ENCODE peak calls at places on chromosomes 12 and 14, in nine cellular contexts. A is WTC11, W is pancreas, E is fibroblast of pulmonary artery, M is neural crest cell, L is foreskin fibroblast, V is lower leg skin, X is AG10803, G is Caco-2. D is an unnamed sample.

GRCh38 chr12:5827591-5827990 is 117.5 kb downstream of the ANO2 start:
- DNase-seq in A (peak), W (no peak), E (no peak), M (no peak), L (no peak), V (no peak), X (no peak), G (no peak), D (no peak)

GRCh38 chr12:31031951-31032335 is 41.7 kb upstream of the DDX11 start:
- DNase-seq in A (no peak), W (no peak), E (no peak), M (no peak), L (no peak), V (no peak), X (no peak), G (no peak), D (no peak)

GRCh38 chr12:42588981-42589464 is 523 bp downstream of the PRICKLE1 start:
- DNase-seq in A (peak), W (peak), E (peak), M (peak), L (peak), V (no peak), X (no peak), G (peak), D (peak)

GRCh38 chr14:80926706-80927384 is 14.7 kb downstream of the CEP128 start:
- DNase-seq in A (no peak), W (no peak), E (peak), M (no peak), L (peak), V (no peak), X (peak), G (no peak), D (peak)

GRCh38 chr12:111715242-111715641 is 29.4 kb downstream of the ACAD10 start:
- DNase-seq in A (no peak), W (no peak), E (no peak), M (peak), L (no peak), V (no peak), X (peak), G (no peak), D (peak)

GRCh38 chr12:117506333-117506732 is 144.9 kb upstream of the NOS1 start:
- DNase-seq in A (no peak), W (no peak), E (no peak), M (no peak), L (no peak), V (no peak), X (no peak), G (no peak), D (no peak)

GRCh38 chr14:59276235-59276634 is 87.8 kb downstream of the DAAM1 start:
- DNase-seq in A (no peak), W (no peak), E (no peak), M (no peak), L (no peak), V (no peak), X (no peak), G (no peak), D (no peak)

GRCh38 chr12:107429006-107429698 is 256.4 kb upstream of the PWP1 start:
- DNase-seq in A (no peak), W (peak), E (no peak), M (no peak), L (no peak), V (no peak), X (no peak), G (no peak), D (no peak)

GRCh38 chr12:72275551-72275950 is 3.4 kb downstream of the TRHDE start:
- DNase-seq in A (no peak), W (no peak), E (no peak), M (no peak), L (peak), V (no peak), X (no peak), G (no peak), D (peak)

GRCh38 chr12:26298785-26299621 is 103.6 kb downstream of the SSPN start:
- DNase-seq in A (no peak), W (no peak), E (peak), M (no peak), L (peak), V (peak), X (peak), G (no peak), D (peak)

GRCh38 chr12:5944053-5944452 is 1.0 kb downstream of the ANO2 start:
- DNase-seq in A (no peak), W (no peak), E (no peak), M (no peak), L (no peak), V (no peak), X (no peak), G (no peak), D (no peak)

GRCh38 chr14:56592746-56593544 is 13.3 kb downstream of the TMEM260 start:
- DNase-seq in A (no peak), W (no peak), E (no peak), M (no peak), L (no peak), V (no peak), X (no peak), G (no peak), D (no peak)

GRCh38 chr12:63066782-63067181 is 84.2 kb downstream of the AVPR1A start:
- DNase-seq in A (no peak), W (no peak), E (no peak), M (no peak), L (no peak), V (no peak), X (no peak), G (peak), D (no peak)

GRCh38 chr12:72982351-72982750 is 710.2 kb downstream of the TRHDE start:
- DNase-seq in A (no peak), W (no peak), E (no peak), M (no peak), L (no peak), V (no peak), X (no peak), G (no peak), D (no peak)

GRCh38 chr14:60514378-60515243 is 5.7 kb downstream of the SIX6 start:
- DNase-seq in A (peak), W (no peak), E (no peak), M (peak), L (peak), V (no peak), X (no peak), G (no peak), D (no peak)

GRCh38 chr14:32896979-32897723 is 41.5 kb upstream of the NPAS3 start:
- DNase-seq in A (no peak), W (no peak), E (peak), M (no peak), L (peak), V (no peak), X (peak), G (no peak), D (peak)

GRCh38 chr14:23022849-23023499 is 11.7 kb downstream of the PSMB5 start:
- DNase-seq in A (no peak), W (no peak), E (no peak), M (no peak), L (no peak), V (no peak), X (no peak), G (no peak), D (no peak)

GRCh38 chr12:70606001-70606400 is 31.2 kb downstream of the PTPRB start:
- DNase-seq in A (no peak), W (no peak), E (no peak), M (no peak), L (peak), V (no peak), X (no peak), G (no peak), D (no peak)

GRCh38 chr12:59403259-59403932 is 192.4 kb upstream of the SLC16A7 start:
- DNase-seq in A (peak), W (no peak), E (peak), M (peak), L (peak), V (peak), X (peak), G (peak), D (peak)

GRCh38 chr12:30769802-30770201 is 15.1 kb upstream of the CAPRIN2 start:
- DNase-seq in A (no peak), W (no peak), E (no peak), M (no peak), L (no peak), V (no peak), X (no peak), G (no peak), D (no peak)

GRCh38 chr12:62848418-62848817 is 86.5 kb downstream of the PPM1H start:
- DNase-seq in A (no peak), W (no peak), E (peak), M (no peak), L (peak), V (no peak), X (peak), G (no peak), D (peak)

GRCh38 chr14:35046751-35047536 is 872 bp downstream of the FAM177A1 start:
- DNase-seq in A (no peak), W (no peak), E (peak), M (no peak), L (no peak), V (peak), X (no peak), G (peak), D (peak)

GRCh38 chr14:77189479-77189878 is 7.9 kb downstream of the TMEM63C start:
- DNase-seq in A (no peak), W (no peak), E (no peak), M (no peak), L (no peak), V (no peak), X (no peak), G (no peak), D (no peak)

GRCh38 chr12:45192041-45192695 is 23.7 kb upstream of the ANO6 start:
- DNase-seq in A (no peak), W (no peak), E (peak), M (no peak), L (peak), V (no peak), X (peak), G (peak), D (peak)

GRCh38 chr12:113247123-113248045 is 26.1 kb downstream of the TPCN1 start:
- DNase-seq in A (no peak), W (no peak), E (no peak), M (no peak), L (peak), V (no peak), X (no peak), G (no peak), D (peak)

GRCh38 chr12:13049816-13050215 is 5.6 kb downstream of the FAM234B start:
- DNase-seq in A (no peak), W (no peak), E (peak), M (no peak), L (peak), V (no peak), X (peak), G (no peak), D (peak)

GRCh38 chr14:74531011-74531410 is 37.4 kb downstream of the ISCA2 start:
- DNase-seq in A (no peak), W (no peak), E (no peak), M (no peak), L (no peak), V (no peak), X (no peak), G (no peak), D (no peak)

GRCh38 chr14:74528406-74528805 is 34.8 kb downstream of the ISCA2 start:
- DNase-seq in A (no peak), W (no peak), E (no peak), M (no peak), L (no peak), V (no peak), X (no peak), G (no peak), D (no peak)

GRCh38 chr14:74528886-74529285 is 35.3 kb downstream of the ISCA2 start:
- DNase-seq in A (no peak), W (no peak), E (no peak), M (no peak), L (no peak), V (no peak), X (no peak), G (no peak), D (no peak)

GRCh38 chr14:74532246-74532645 is 38.7 kb downstream of the ISCA2 start:
- DNase-seq in A (no peak), W (no peak), E (no peak), M (no peak), L (no peak), V (no peak), X (no peak), G (no peak), D (no peak)

GRCh38 chr14:74531467-74531866 is 37.9 kb downstream of the ISCA2 start:
- DNase-seq in A (peak), W (no peak), E (peak), M (no peak), L (peak), V (no peak), X (peak), G (no peak), D (peak)
- TF ChIP-seq CTCF in A (no peak), W (no peak), E (peak), M (no peak), L (peak), V (no peak), X (peak), G (no peak), D (no peak)

GRCh38 chr14:100540141-100540925 is 46.9 kb downstream of the BEGAIN start:
- DNase-seq in A (peak), W (peak), E (no peak), M (peak), L (no peak), V (no peak), X (no peak), G (peak), D (no peak)
- TF ChIP-seq CTCF in A (peak), W (no peak), E (peak), M (peak), L (no peak), V (no peak), X (no peak), G (peak), D (peak)

DNA sequence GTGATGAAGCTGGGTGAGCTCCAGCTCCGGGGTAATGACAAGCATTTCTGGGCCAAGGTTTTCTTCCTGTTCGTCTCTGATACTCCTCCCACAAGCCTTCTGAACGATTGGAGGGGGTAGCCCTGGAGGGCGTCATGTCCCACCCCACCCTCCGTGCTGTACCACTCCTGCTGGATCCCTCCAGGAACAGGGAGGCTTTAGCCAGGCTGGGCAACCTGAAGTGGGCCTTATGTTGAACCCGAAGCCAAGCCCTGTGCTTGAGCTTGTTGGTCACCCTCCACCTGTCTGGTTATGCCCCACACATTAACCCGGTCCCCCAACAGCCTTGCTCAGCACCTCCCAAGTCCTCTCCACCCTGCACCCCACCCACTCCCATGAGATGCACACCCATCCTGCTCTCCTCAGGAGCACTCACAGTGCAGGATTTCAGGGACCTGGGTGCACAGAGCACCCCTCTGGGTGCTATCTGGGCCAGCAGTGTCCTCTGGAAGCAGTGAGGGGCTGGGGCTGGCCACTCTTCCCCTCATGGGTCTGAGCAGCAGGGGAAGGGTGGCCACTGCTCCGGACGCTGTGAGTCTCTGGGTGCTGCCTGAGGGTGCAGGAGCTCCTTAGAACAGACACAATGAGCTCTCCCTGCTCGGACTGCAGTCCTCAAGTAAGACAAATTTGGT is 6.8 kb upstream of the KRT83 start:
- DNase-seq in A (no peak), W (no peak), E (no peak), M (no peak), L (no peak), V (no peak), X (no peak), G (no peak), D (no peak)
- TF ChIP-seq CTCF in A (no peak), W (no peak), E (no peak), M (no peak), L (no peak), V (no peak), X (no peak), G (no peak), D (no peak)

DNA sequence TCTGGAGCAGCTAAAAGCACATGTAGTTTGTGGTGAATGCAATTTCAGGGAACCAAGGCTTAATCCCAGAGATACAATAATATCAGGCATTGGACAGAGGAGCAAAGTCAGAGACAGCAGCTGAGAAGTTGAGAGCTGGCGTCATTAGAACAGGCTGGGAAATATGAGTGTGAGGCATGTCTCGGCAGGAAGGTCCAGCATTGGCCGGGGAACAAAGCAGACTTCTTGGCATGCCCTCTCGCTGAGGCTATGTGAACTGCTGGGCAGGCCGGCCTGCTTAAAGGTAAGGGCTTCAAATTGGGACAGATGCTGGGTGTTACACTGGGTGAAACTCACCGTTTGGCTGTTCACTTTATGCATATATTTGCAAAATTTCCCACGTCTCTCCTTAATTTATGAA is 125.4 kb downstream of the CAND1 start:
- DNase-seq in A (no peak), W (peak), E (peak), M (no peak), L (peak), V (peak), X (peak), G (no peak), D (peak)
- TF ChIP-seq CTCF in A (no peak), W (no peak), E (peak), M (no peak), L (no peak), V (no peak), X (peak), G (no peak), D (peak)

GRCh38 chr12:94329366-94329765 is 130.3 kb downstream of the CEP83 start:
- DNase-seq in A (no peak), W (no peak), E (no peak), M (no peak), L (no peak), V (no peak), X (no peak), G (no peak), D (no peak)
- TF ChIP-seq CTCF in A (no peak), W (no peak), E (peak), M (no peak), L (no peak), V (no peak), X (peak), G (no peak), D (no peak)

GRCh38 chr12:14066021-14066420 is 84.6 kb upstream of the GRIN2B start:
- DNase-seq in A (no peak), W (no peak), E (no peak), M (no peak), L (no peak), V (no peak), X (no peak), G (no peak), D (no peak)
- TF ChIP-seq CTCF in A (no peak), W (no peak), E (no peak), M (no peak), L (no peak), V (no peak), X (no peak), G (no peak), D (no peak)

DNA sequence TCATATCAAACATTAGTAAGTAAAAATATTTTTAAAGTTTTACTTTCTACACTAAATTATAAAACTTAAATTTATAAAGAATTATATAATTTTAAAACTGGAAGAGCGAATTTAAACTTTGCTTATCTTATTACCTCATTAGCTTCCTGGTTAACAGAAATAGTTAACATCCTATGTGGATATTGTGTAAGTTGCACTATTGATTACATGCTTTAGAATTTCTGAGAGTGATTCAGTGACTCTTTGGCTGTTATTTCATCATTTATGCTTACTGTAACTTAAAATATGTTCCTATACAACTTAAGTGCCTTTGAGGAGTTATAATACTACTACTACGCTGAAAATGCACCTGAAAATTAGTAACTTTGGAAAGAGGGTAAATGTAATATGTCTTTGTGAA is 101.4 kb downstream of the FOXA1 start:
- DNase-seq in A (no peak), W (no peak), E (no peak), M (no peak), L (no peak), V (no peak), X (no peak), G (no peak), D (no peak)
- TF ChIP-seq CTCF in A (no peak), W (no peak), E (no peak), M (no peak), L (no peak), V (no peak), X (no peak), G (no peak), D (no peak)

DNA sequence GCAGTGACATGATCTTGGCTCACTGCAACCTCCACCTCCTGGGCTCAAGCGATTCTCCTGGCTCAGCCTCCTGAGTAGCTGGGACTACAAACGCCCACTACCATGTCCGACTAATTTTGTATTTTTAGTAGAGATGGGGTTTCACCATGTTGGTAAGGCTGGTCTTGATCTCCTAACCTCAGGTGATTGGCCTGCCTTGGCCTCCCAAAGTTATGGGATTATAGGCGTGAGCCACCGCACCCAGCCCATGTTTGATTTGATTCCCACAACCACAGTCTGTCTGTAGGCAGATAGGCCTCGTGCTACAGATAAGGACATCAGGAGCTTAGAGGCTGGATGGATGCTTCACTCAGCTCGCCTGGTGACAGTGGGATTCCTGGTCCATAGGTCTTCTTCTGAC is 23.0 kb downstream of the EML1 start:
- DNase-seq in A (no peak), W (no peak), E (no peak), M (no peak), L (no peak), V (no peak), X (no peak), G (no peak), D (no peak)
- TF ChIP-seq CTCF in A (no peak), W (no peak), E (no peak), M (no peak), L (no peak), V (no peak), X (no peak), G (no peak), D (no peak)

D was measured in astrocyte of the spinal cord.